ENCODE peak calls at places on chromosomes 4 and X, in six cellular contexts. One of them, this sample, is unnamed.

GRCh38 chrX:119790977-119791436 is 423 bp downstream of the RPL39 start:
- DNase-seq in GM12878: no peak
- DNase-seq in A549: peak; percentile 45
- DNase-seq in endothelial cell of umbilical vein: peak; percentile 57
- DNase-seq in HepG2: peak; percentile 30
- DNase-seq in K562: peak; percentile 31
- DNase-seq in this sample: peak; percentile 53

GRCh38 chr4:54764501-54764900 is 106.7 kb downstream of the KIT start:
- DNase-seq in GM12878: no peak
- DNase-seq in A549: no peak
- DNase-seq in endothelial cell of umbilical vein: no peak
- DNase-seq in HepG2: no peak
- DNase-seq in K562: no peak
- DNase-seq in this sample: no peak

GRCh38 chrX:154411981-154412340 is 622 bp downstream of the TAFAZZIN start:
- DNase-seq in GM12878: no peak
- DNase-seq in A549: peak; percentile 67
- DNase-seq in endothelial cell of umbilical vein: peak; percentile 61
- DNase-seq in HepG2: peak; percentile 45
- DNase-seq in K562: peak; percentile 62
- DNase-seq in this sample: peak; percentile 71

GRCh38 chr4:145177906-145178538 is 2.4 kb downstream of the OTUD4 start:
- DNase-seq in GM12878: no peak
- DNase-seq in A549: peak; percentile 12
- DNase-seq in endothelial cell of umbilical vein: peak; percentile 89
- DNase-seq in HepG2: peak; percentile 71
- DNase-seq in K562: no peak
- DNase-seq in this sample: peak; percentile 78

GRCh38 chrX:3712080-3712869 is 1.2 kb downstream of the PRKX start:
- DNase-seq in GM12878: no peak
- DNase-seq in A549: no peak
- DNase-seq in endothelial cell of umbilical vein: peak; percentile 35
- DNase-seq in HepG2: no peak
- DNase-seq in K562: no peak
- DNase-seq in this sample: peak; percentile 30

GRCh38 chrX:17654116-17654515 is 83.2 kb upstream of the SCML1 start:
- DNase-seq in GM12878: no peak
- DNase-seq in A549: no peak
- DNase-seq in endothelial cell of umbilical vein: no peak
- DNase-seq in HepG2: no peak
- DNase-seq in K562: no peak
- DNase-seq in this sample: no peak

GRCh38 chr4:155674669-155675071 is 8.0 kb downstream of the GUCY1A1 start:
- DNase-seq in GM12878: no peak
- DNase-seq in A549: no peak
- DNase-seq in endothelial cell of umbilical vein: no peak
- DNase-seq in HepG2: no peak
- DNase-seq in K562: no peak
- DNase-seq in this sample: no peak

GRCh38 chr4:181662383-181662782 is 580.8 kb upstream of the TENM3 start:
- DNase-seq in GM12878: no peak
- DNase-seq in A549: no peak
- DNase-seq in endothelial cell of umbilical vein: no peak
- DNase-seq in HepG2: no peak
- DNase-seq in K562: no peak
- DNase-seq in this sample: no peak

GRCh38 chrX:96112689-96113088 is 572.0 kb upstream of the DIAPH2 start:
- DNase-seq in GM12878: no peak
- DNase-seq in A549: no peak
- DNase-seq in endothelial cell of umbilical vein: no peak
- DNase-seq in HepG2: no peak
- DNase-seq in K562: no peak
- DNase-seq in this sample: no peak

GRCh38 chr4:128589384-128589957 is 220.0 kb upstream of the JADE1 start:
- DNase-seq in GM12878: no peak
- DNase-seq in A549: peak; percentile 63
- DNase-seq in endothelial cell of umbilical vein: no peak
- DNase-seq in HepG2: peak; percentile 39
- DNase-seq in K562: no peak
- DNase-seq in this sample: no peak

GRCh38 chrX:19840899-19841648 is 46.3 kb downstream of the SH3KBP1 start:
- DNase-seq in GM12878: peak; percentile 64
- DNase-seq in A549: no peak
- DNase-seq in endothelial cell of umbilical vein: no peak
- DNase-seq in HepG2: peak; percentile 1
- DNase-seq in K562: no peak
- DNase-seq in this sample: peak; percentile 82

GRCh38 chr4:92252846-92253245 is 50.9 kb upstream of the GRID2 start:
- DNase-seq in GM12878: no peak
- DNase-seq in A549: no peak
- DNase-seq in endothelial cell of umbilical vein: no peak
- DNase-seq in HepG2: no peak
- DNase-seq in K562: no peak
- DNase-seq in this sample: no peak

GRCh38 chrX:36334508-36335015 is 415.0 kb downstream of the CFAP47 start:
- DNase-seq in GM12878: no peak
- DNase-seq in A549: no peak
- DNase-seq in endothelial cell of umbilical vein: no peak
- DNase-seq in HepG2: no peak
- DNase-seq in K562: no peak
- DNase-seq in this sample: no peak

GRCh38 chr4:182261651-182262223 is 18.5 kb downstream of the TENM3 start:
- DNase-seq in GM12878: no peak
- DNase-seq in A549: no peak
- DNase-seq in endothelial cell of umbilical vein: no peak
- DNase-seq in HepG2: no peak
- DNase-seq in K562: no peak
- DNase-seq in this sample: no peak

GRCh38 chr4:53644607-53645006 is 53.3 kb upstream of the LNX1 start:
- DNase-seq in GM12878: no peak
- DNase-seq in A549: no peak
- DNase-seq in endothelial cell of umbilical vein: no peak
- DNase-seq in HepG2: no peak
- DNase-seq in K562: no peak
- DNase-seq in this sample: peak; percentile 32

GRCh38 chr4:165077034-165077578 is 23.4 kb downstream of the TRIM75 start:
- DNase-seq in GM12878: no peak
- DNase-seq in A549: no peak
- DNase-seq in endothelial cell of umbilical vein: no peak
- DNase-seq in HepG2: no peak
- DNase-seq in K562: no peak
- DNase-seq in this sample: no peak

GRCh38 chr4:8710946-8711345 is 118.4 kb downstream of the CPZ start:
- DNase-seq in GM12878: no peak
- DNase-seq in A549: no peak
- DNase-seq in endothelial cell of umbilical vein: no peak
- DNase-seq in HepG2: no peak
- DNase-seq in K562: no peak
- DNase-seq in this sample: no peak

GRCh38 chr4:25449270-25449669 is 72.2 kb downstream of the ANAPC4 start:
- DNase-seq in GM12878: no peak
- DNase-seq in A549: no peak
- DNase-seq in endothelial cell of umbilical vein: no peak
- DNase-seq in HepG2: no peak
- DNase-seq in K562: no peak
- DNase-seq in this sample: no peak

GRCh38 chr4:6591305-6591704 is 16.3 kb downstream of the MAN2B2 start:
- DNase-seq in GM12878: no peak
- DNase-seq in A549: no peak
- DNase-seq in endothelial cell of umbilical vein: no peak
- DNase-seq in HepG2: no peak
- DNase-seq in K562: peak; percentile 70
- DNase-seq in this sample: no peak

GRCh38 chrX:16785247-16786138 is 773 bp upstream of the TXLNG start:
- DNase-seq in GM12878: no peak
- DNase-seq in A549: no peak
- DNase-seq in endothelial cell of umbilical vein: no peak
- DNase-seq in HepG2: no peak
- DNase-seq in K562: no peak
- DNase-seq in this sample: no peak

GRCh38 chr4:8915201-8916200 is 43.9 kb upstream of the HMX1 start:
- DNase-seq in GM12878: no peak
- DNase-seq in A549: no peak
- DNase-seq in endothelial cell of umbilical vein: no peak
- DNase-seq in HepG2: no peak
- DNase-seq in K562: peak; percentile 2
- DNase-seq in this sample: peak; percentile 1

GRCh38 chr4:86816463-86817107 is 32.6 kb downstream of the SLC10A6 start:
- DNase-seq in GM12878: no peak
- DNase-seq in A549: no peak
- DNase-seq in endothelial cell of umbilical vein: no peak
- DNase-seq in HepG2: no peak
- DNase-seq in K562: no peak
- DNase-seq in this sample: no peak

GRCh38 chr4:128462104-128462783 is 174.6 kb upstream of the PGRMC2 start:
- DNase-seq in GM12878: no peak
- DNase-seq in A549: no peak
- DNase-seq in endothelial cell of umbilical vein: no peak
- DNase-seq in HepG2: no peak
- DNase-seq in K562: no peak
- DNase-seq in this sample: no peak

GRCh38 chrX:120464409-120464808 is 4.7 kb downstream of the LAMP2 start:
- DNase-seq in GM12878: no peak
- DNase-seq in A549: no peak
- DNase-seq in endothelial cell of umbilical vein: no peak
- DNase-seq in HepG2: no peak
- DNase-seq in K562: no peak
- DNase-seq in this sample: no peak

GRCh38 chr4:38090450-38091246 is 130.4 kb downstream of the PTTG2 start:
- DNase-seq in GM12878: no peak
- DNase-seq in A549: no peak
- DNase-seq in endothelial cell of umbilical vein: no peak
- DNase-seq in HepG2: no peak
- DNase-seq in K562: no peak
- DNase-seq in this sample: no peak

GRCh38 chr4:145066063-145066501 is 31.9 kb downstream of the ANAPC10 start:
- DNase-seq in GM12878: no peak
- DNase-seq in A549: peak; percentile 29
- DNase-seq in endothelial cell of umbilical vein: peak; percentile 41
- DNase-seq in HepG2: no peak
- DNase-seq in K562: no peak
- DNase-seq in this sample: peak; percentile 12

GRCh38 chrX:50333308-50333707 is 128.7 kb downstream of the CCNB3 start:
- DNase-seq in GM12878: no peak
- DNase-seq in A549: no peak
- DNase-seq in endothelial cell of umbilical vein: no peak
- DNase-seq in HepG2: no peak
- DNase-seq in K562: no peak
- DNase-seq in this sample: no peak

GRCh38 chr4:99615210-99615834 is 40.7 kb downstream of the MTTP start:
- DNase-seq in GM12878: no peak
- DNase-seq in A549: no peak
- DNase-seq in endothelial cell of umbilical vein: no peak
- DNase-seq in HepG2: no peak
- DNase-seq in K562: no peak
- DNase-seq in this sample: no peak

DNA sequence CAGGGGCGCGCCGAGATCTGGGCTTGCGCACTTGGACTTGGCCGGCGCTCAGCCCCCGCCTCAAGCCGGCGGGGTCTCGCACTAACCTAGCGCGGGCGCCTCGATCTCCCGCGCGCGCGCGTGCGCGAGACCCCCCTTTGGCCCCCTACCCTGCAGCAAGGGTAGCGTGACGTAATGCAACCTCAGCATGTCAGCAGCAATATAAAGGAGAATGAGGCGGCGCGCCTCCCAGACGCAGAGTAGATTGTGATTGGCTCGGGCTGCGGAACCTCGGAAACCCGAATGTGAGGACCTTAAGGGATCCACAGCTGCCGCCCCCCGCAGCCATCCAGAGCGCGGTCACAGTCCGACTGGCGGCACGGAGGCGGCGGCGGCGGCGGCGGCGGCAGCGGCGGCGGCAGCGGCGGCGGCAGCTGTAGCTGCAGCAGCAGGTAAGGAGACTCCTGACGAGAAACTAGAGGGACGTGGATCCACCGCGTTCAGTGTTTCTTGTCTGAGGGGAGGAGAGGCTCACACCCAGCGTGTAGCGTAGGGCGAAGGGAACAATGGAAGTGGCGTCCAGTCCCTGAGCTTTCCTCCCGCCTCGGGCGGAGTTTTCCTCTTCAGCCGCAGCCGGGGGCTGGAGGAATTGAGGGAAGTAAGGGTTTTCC is at the start of the genes SATL1 and ZNF711:
- DNase-seq in GM12878: no peak
- DNase-seq in A549: peak; percentile 51
- DNase-seq in endothelial cell of umbilical vein: peak; percentile 61
- DNase-seq in HepG2: peak; percentile 21
- DNase-seq in K562: peak; percentile 27
- DNase-seq in this sample: no peak
- TF ChIP-seq MYC in GM12878: no peak
- TF ChIP-seq MYC in A549: no peak
- TF ChIP-seq MYC in endothelial cell of umbilical vein: no peak
- TF ChIP-seq MYC in HepG2: no peak
- TF ChIP-seq MYC in K562: no peak
- TF ChIP-seq MYC in this sample: no peak

GRCh38 chr4:3047464-3048286 is 26.7 kb downstream of the HTT-AS start:
- DNase-seq in GM12878: peak; percentile 99
- DNase-seq in A549: peak; percentile 58
- DNase-seq in endothelial cell of umbilical vein: peak; percentile 51
- DNase-seq in HepG2: peak; percentile 57
- DNase-seq in K562: peak; percentile 44
- DNase-seq in this sample: peak; percentile 77
- H3K4me3 ChIP-seq in GM12878: no peak overlapping the region
- H3K4me3 ChIP-seq in A549: peak overlapping the region; percentile 34
- H3K4me3 ChIP-seq in endothelial cell of umbilical vein: no peak overlapping the region
- H3K4me3 ChIP-seq in HepG2: peak overlapping the region; percentile 43
- H3K4me3 ChIP-seq in K562: no peak overlapping the region
- H3K4me3 ChIP-seq in this sample: no peak overlapping the region

DNA sequence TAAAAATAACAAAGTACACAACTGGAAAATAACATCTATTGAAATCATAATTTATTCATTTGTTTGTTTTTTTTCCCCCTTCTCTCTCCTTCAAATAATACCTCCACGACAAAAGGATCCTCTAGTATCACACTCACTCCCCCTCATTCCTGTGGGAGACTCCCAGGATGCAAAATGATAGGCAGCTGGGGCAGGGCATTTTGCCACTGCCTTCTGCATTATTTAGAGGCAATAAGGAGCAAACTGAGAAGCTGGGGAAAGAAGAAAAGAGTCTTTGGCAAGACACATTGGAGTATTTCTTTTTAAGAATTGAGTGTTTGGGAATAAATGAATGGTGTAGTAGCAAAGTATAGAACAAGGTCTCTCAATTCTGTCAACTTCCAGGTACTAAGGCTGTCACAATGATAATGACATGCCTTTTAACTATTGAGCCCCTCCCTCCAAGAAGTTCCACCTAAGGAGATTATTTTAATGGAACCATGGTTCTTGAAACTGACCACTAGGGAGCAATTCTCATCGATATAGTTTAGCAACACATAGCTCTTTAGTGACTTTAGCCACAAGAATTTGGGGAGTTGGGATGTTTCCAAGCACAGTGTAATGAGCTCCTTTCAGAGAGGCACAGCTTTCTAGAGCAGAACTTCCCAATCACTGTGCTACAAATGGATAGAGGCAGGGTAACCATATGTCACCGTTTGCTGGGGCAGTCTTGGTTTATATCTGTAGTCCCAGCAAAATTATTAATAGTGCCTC is 303.3 kb downstream of the FRMPD4 start:
- DNase-seq in GM12878: no peak
- DNase-seq in A549: no peak
- DNase-seq in endothelial cell of umbilical vein: no peak
- DNase-seq in HepG2: no peak
- DNase-seq in K562: no peak
- DNase-seq in this sample: no peak
- TF ChIP-seq CTCF in GM12878: no peak
- TF ChIP-seq CTCF in A549: no peak
- TF ChIP-seq CTCF in endothelial cell of umbilical vein: no peak
- TF ChIP-seq CTCF in HepG2: no peak
- TF ChIP-seq CTCF in K562: no peak
- TF ChIP-seq CTCF in this sample: no peak

GRCh38 chr4:146545102-146545501 is 23.4 kb upstream of the SLC10A7 start:
- DNase-seq in GM12878: no peak
- DNase-seq in A549: peak; percentile 33
- DNase-seq in endothelial cell of umbilical vein: peak; percentile 9
- DNase-seq in HepG2: peak; percentile 27
- DNase-seq in K562: peak; percentile 38
- DNase-seq in this sample: peak; percentile 43
- TF ChIP-seq MYC in GM12878: no peak
- TF ChIP-seq MYC in A549: no peak
- TF ChIP-seq MYC in endothelial cell of umbilical vein: no peak
- TF ChIP-seq MYC in HepG2: no peak
- TF ChIP-seq MYC in K562: no peak
- TF ChIP-seq MYC in this sample: no peak